ENCODE peak calls at places on chromosomes 11 and 22, in eight cellular contexts. One of them, this sample, is unnamed.

GRCh38 chr22:44802071-44802700 is 49.8 kb downstream of the ARHGAP8 start:
- ATAC-seq in naive B cell: no peak
- ATAC-seq in natural killer cell: no peak
- ATAC-seq in right lobe of liver: no peak
- ATAC-seq in activated T-cell treated with anti-CD3 and anti-CD28 coated beads, Interleukin-2, amount 50 U/mL, for 72 hours: no peak
- ATAC-seq in stimulated activated naive CD8-positive, alpha-beta T cell treated with anti-CD3 and anti-CD28 coated beads, Interleukin-15, Interleukin-2, amounts not matched to agents 100 U/mL and 50 U/mL, for 24 hours: peak
- ATAC-seq in activated CD8-positive, alpha-beta memory T cell treated with anti-CD3 and anti-CD28 coated beads, Interleukin-2, amount 10 ng/mL, durations not matched to agents 7 days and 5 days: no peak
- ATAC-seq in foreskin keratinocyte: no peak
- ATAC-seq in this sample: peak

GRCh38 chr11:96472085-96472484 is 82.3 kb downstream of the JRKL start:
- ATAC-seq in naive B cell: no peak
- ATAC-seq in natural killer cell: peak
- ATAC-seq in right lobe of liver: no peak
- ATAC-seq in activated T-cell treated with anti-CD3 and anti-CD28 coated beads, Interleukin-2, amount 50 U/mL, for 72 hours: no peak
- ATAC-seq in stimulated activated naive CD8-positive, alpha-beta T cell treated with anti-CD3 and anti-CD28 coated beads, Interleukin-15, Interleukin-2, amounts not matched to agents 100 U/mL and 50 U/mL, for 24 hours: peak
- ATAC-seq in activated CD8-positive, alpha-beta memory T cell treated with anti-CD3 and anti-CD28 coated beads, Interleukin-2, amount 10 ng/mL, durations not matched to agents 7 days and 5 days: no peak
- ATAC-seq in foreskin keratinocyte: no peak
- ATAC-seq in this sample: peak

GRCh38 chr11:94507485-94507884 is 4.8 kb upstream of the C11orf97 start:
- ATAC-seq in naive B cell: no peak
- ATAC-seq in natural killer cell: no peak
- ATAC-seq in right lobe of liver: no peak
- ATAC-seq in activated T-cell treated with anti-CD3 and anti-CD28 coated beads, Interleukin-2, amount 50 U/mL, for 72 hours: no peak
- ATAC-seq in stimulated activated naive CD8-positive, alpha-beta T cell treated with anti-CD3 and anti-CD28 coated beads, Interleukin-15, Interleukin-2, amounts not matched to agents 100 U/mL and 50 U/mL, for 24 hours: no peak
- ATAC-seq in activated CD8-positive, alpha-beta memory T cell treated with anti-CD3 and anti-CD28 coated beads, Interleukin-2, amount 10 ng/mL, durations not matched to agents 7 days and 5 days: no peak
- ATAC-seq in foreskin keratinocyte: peak
- ATAC-seq in this sample: no peak

GRCh38 chr11:113162590-113162961 is 151.8 kb upstream of the TTC12 start:
- ATAC-seq in naive B cell: no peak
- ATAC-seq in natural killer cell: no peak
- ATAC-seq in right lobe of liver: no peak
- ATAC-seq in activated T-cell treated with anti-CD3 and anti-CD28 coated beads, Interleukin-2, amount 50 U/mL, for 72 hours: no peak
- ATAC-seq in stimulated activated naive CD8-positive, alpha-beta T cell treated with anti-CD3 and anti-CD28 coated beads, Interleukin-15, Interleukin-2, amounts not matched to agents 100 U/mL and 50 U/mL, for 24 hours: no peak
- ATAC-seq in activated CD8-positive, alpha-beta memory T cell treated with anti-CD3 and anti-CD28 coated beads, Interleukin-2, amount 10 ng/mL, durations not matched to agents 7 days and 5 days: no peak
- ATAC-seq in foreskin keratinocyte: no peak
- ATAC-seq in this sample: no peak

GRCh38 chr22:17234144-17234623 is 14.9 kb upstream of the ADA2 start:
- ATAC-seq in naive B cell: no peak
- ATAC-seq in natural killer cell: no peak
- ATAC-seq in right lobe of liver: no peak
- ATAC-seq in activated T-cell treated with anti-CD3 and anti-CD28 coated beads, Interleukin-2, amount 50 U/mL, for 72 hours: no peak
- ATAC-seq in stimulated activated naive CD8-positive, alpha-beta T cell treated with anti-CD3 and anti-CD28 coated beads, Interleukin-15, Interleukin-2, amounts not matched to agents 100 U/mL and 50 U/mL, for 24 hours: no peak
- ATAC-seq in activated CD8-positive, alpha-beta memory T cell treated with anti-CD3 and anti-CD28 coated beads, Interleukin-2, amount 10 ng/mL, durations not matched to agents 7 days and 5 days: no peak
- ATAC-seq in foreskin keratinocyte: no peak
- ATAC-seq in this sample: no peak

GRCh38 chr22:20957118-20957690 is 9.9 kb upstream of the AIFM3 start:
- ATAC-seq in naive B cell: peak
- ATAC-seq in natural killer cell: peak
- ATAC-seq in right lobe of liver: peak
- ATAC-seq in activated T-cell treated with anti-CD3 and anti-CD28 coated beads, Interleukin-2, amount 50 U/mL, for 72 hours: no peak
- ATAC-seq in stimulated activated naive CD8-positive, alpha-beta T cell treated with anti-CD3 and anti-CD28 coated beads, Interleukin-15, Interleukin-2, amounts not matched to agents 100 U/mL and 50 U/mL, for 24 hours: no peak
- ATAC-seq in activated CD8-positive, alpha-beta memory T cell treated with anti-CD3 and anti-CD28 coated beads, Interleukin-2, amount 10 ng/mL, durations not matched to agents 7 days and 5 days: peak
- ATAC-seq in foreskin keratinocyte: no peak
- ATAC-seq in this sample: no peak

GRCh38 chr11:66559141-66559861 is 9.1 kb downstream of the CTSF start:
- ATAC-seq in naive B cell: peak
- ATAC-seq in natural killer cell: peak
- ATAC-seq in right lobe of liver: peak
- ATAC-seq in activated T-cell treated with anti-CD3 and anti-CD28 coated beads, Interleukin-2, amount 50 U/mL, for 72 hours: peak
- ATAC-seq in stimulated activated naive CD8-positive, alpha-beta T cell treated with anti-CD3 and anti-CD28 coated beads, Interleukin-15, Interleukin-2, amounts not matched to agents 100 U/mL and 50 U/mL, for 24 hours: no peak
- ATAC-seq in activated CD8-positive, alpha-beta memory T cell treated with anti-CD3 and anti-CD28 coated beads, Interleukin-2, amount 10 ng/mL, durations not matched to agents 7 days and 5 days: peak
- ATAC-seq in foreskin keratinocyte: peak
- ATAC-seq in this sample: peak

GRCh38 chr11:123494195-123495050 is 64.4 kb downstream of the GRAMD1B start:
- ATAC-seq in naive B cell: peak
- ATAC-seq in natural killer cell: no peak
- ATAC-seq in right lobe of liver: no peak
- ATAC-seq in activated T-cell treated with anti-CD3 and anti-CD28 coated beads, Interleukin-2, amount 50 U/mL, for 72 hours: no peak
- ATAC-seq in stimulated activated naive CD8-positive, alpha-beta T cell treated with anti-CD3 and anti-CD28 coated beads, Interleukin-15, Interleukin-2, amounts not matched to agents 100 U/mL and 50 U/mL, for 24 hours: no peak
- ATAC-seq in activated CD8-positive, alpha-beta memory T cell treated with anti-CD3 and anti-CD28 coated beads, Interleukin-2, amount 10 ng/mL, durations not matched to agents 7 days and 5 days: no peak
- ATAC-seq in foreskin keratinocyte: peak
- ATAC-seq in this sample: no peak

GRCh38 chr11:130655308-130655707 is 206.9 kb downstream of the ADAMTS15 start:
- ATAC-seq in naive B cell: no peak
- ATAC-seq in natural killer cell: no peak
- ATAC-seq in right lobe of liver: no peak
- ATAC-seq in activated T-cell treated with anti-CD3 and anti-CD28 coated beads, Interleukin-2, amount 50 U/mL, for 72 hours: no peak
- ATAC-seq in stimulated activated naive CD8-positive, alpha-beta T cell treated with anti-CD3 and anti-CD28 coated beads, Interleukin-15, Interleukin-2, amounts not matched to agents 100 U/mL and 50 U/mL, for 24 hours: no peak
- ATAC-seq in activated CD8-positive, alpha-beta memory T cell treated with anti-CD3 and anti-CD28 coated beads, Interleukin-2, amount 10 ng/mL, durations not matched to agents 7 days and 5 days: no peak
- ATAC-seq in foreskin keratinocyte: no peak
- ATAC-seq in this sample: no peak

GRCh38 chr22:28012811-28013460 is 93.9 kb upstream of the PITPNB start:
- ATAC-seq in naive B cell: no peak
- ATAC-seq in natural killer cell: no peak
- ATAC-seq in right lobe of liver: no peak
- ATAC-seq in activated T-cell treated with anti-CD3 and anti-CD28 coated beads, Interleukin-2, amount 50 U/mL, for 72 hours: no peak
- ATAC-seq in stimulated activated naive CD8-positive, alpha-beta T cell treated with anti-CD3 and anti-CD28 coated beads, Interleukin-15, Interleukin-2, amounts not matched to agents 100 U/mL and 50 U/mL, for 24 hours: no peak
- ATAC-seq in activated CD8-positive, alpha-beta memory T cell treated with anti-CD3 and anti-CD28 coated beads, Interleukin-2, amount 10 ng/mL, durations not matched to agents 7 days and 5 days: no peak
- ATAC-seq in foreskin keratinocyte: no peak
- ATAC-seq in this sample: no peak

GRCh38 chr11:45665933-45666647 is 668 bp upstream of the CHST1 start:
- ATAC-seq in naive B cell: no peak
- ATAC-seq in natural killer cell: peak
- ATAC-seq in right lobe of liver: no peak
- ATAC-seq in activated T-cell treated with anti-CD3 and anti-CD28 coated beads, Interleukin-2, amount 50 U/mL, for 72 hours: peak
- ATAC-seq in stimulated activated naive CD8-positive, alpha-beta T cell treated with anti-CD3 and anti-CD28 coated beads, Interleukin-15, Interleukin-2, amounts not matched to agents 100 U/mL and 50 U/mL, for 24 hours: no peak
- ATAC-seq in activated CD8-positive, alpha-beta memory T cell treated with anti-CD3 and anti-CD28 coated beads, Interleukin-2, amount 10 ng/mL, durations not matched to agents 7 days and 5 days: no peak
- ATAC-seq in foreskin keratinocyte: no peak
- ATAC-seq in this sample: no peak

GRCh38 chr11:71947498-71947897 is 18.7 kb downstream of the RNF121 start:
- ATAC-seq in naive B cell: no peak
- ATAC-seq in natural killer cell: no peak
- ATAC-seq in right lobe of liver: peak
- ATAC-seq in activated T-cell treated with anti-CD3 and anti-CD28 coated beads, Interleukin-2, amount 50 U/mL, for 72 hours: no peak
- ATAC-seq in stimulated activated naive CD8-positive, alpha-beta T cell treated with anti-CD3 and anti-CD28 coated beads, Interleukin-15, Interleukin-2, amounts not matched to agents 100 U/mL and 50 U/mL, for 24 hours: no peak
- ATAC-seq in activated CD8-positive, alpha-beta memory T cell treated with anti-CD3 and anti-CD28 coated beads, Interleukin-2, amount 10 ng/mL, durations not matched to agents 7 days and 5 days: no peak
- ATAC-seq in foreskin keratinocyte: no peak
- ATAC-seq in this sample: no peak

GRCh38 chr22:24541681-24542515 is 13.0 kb downstream of the GUCD1 start:
- ATAC-seq in naive B cell: peak
- ATAC-seq in natural killer cell: no peak
- ATAC-seq in right lobe of liver: peak
- ATAC-seq in activated T-cell treated with anti-CD3 and anti-CD28 coated beads, Interleukin-2, amount 50 U/mL, for 72 hours: no peak
- ATAC-seq in stimulated activated naive CD8-positive, alpha-beta T cell treated with anti-CD3 and anti-CD28 coated beads, Interleukin-15, Interleukin-2, amounts not matched to agents 100 U/mL and 50 U/mL, for 24 hours: no peak
- ATAC-seq in activated CD8-positive, alpha-beta memory T cell treated with anti-CD3 and anti-CD28 coated beads, Interleukin-2, amount 10 ng/mL, durations not matched to agents 7 days and 5 days: no peak
- ATAC-seq in foreskin keratinocyte: no peak
- ATAC-seq in this sample: no peak

GRCh38 chr11:69912911-69913451 is 93.8 kb upstream of the FGF3 start:
- ATAC-seq in naive B cell: no peak
- ATAC-seq in natural killer cell: no peak
- ATAC-seq in right lobe of liver: no peak
- ATAC-seq in activated T-cell treated with anti-CD3 and anti-CD28 coated beads, Interleukin-2, amount 50 U/mL, for 72 hours: peak
- ATAC-seq in stimulated activated naive CD8-positive, alpha-beta T cell treated with anti-CD3 and anti-CD28 coated beads, Interleukin-15, Interleukin-2, amounts not matched to agents 100 U/mL and 50 U/mL, for 24 hours: no peak
- ATAC-seq in activated CD8-positive, alpha-beta memory T cell treated with anti-CD3 and anti-CD28 coated beads, Interleukin-2, amount 10 ng/mL, durations not matched to agents 7 days and 5 days: peak
- ATAC-seq in foreskin keratinocyte: peak
- ATAC-seq in this sample: no peak

GRCh38 chr11:117300301-117300700 is 9.2 kb downstream of the BACE1-AS start:
- ATAC-seq in naive B cell: no peak
- ATAC-seq in natural killer cell: no peak
- ATAC-seq in right lobe of liver: peak
- ATAC-seq in activated T-cell treated with anti-CD3 and anti-CD28 coated beads, Interleukin-2, amount 50 U/mL, for 72 hours: no peak
- ATAC-seq in stimulated activated naive CD8-positive, alpha-beta T cell treated with anti-CD3 and anti-CD28 coated beads, Interleukin-15, Interleukin-2, amounts not matched to agents 100 U/mL and 50 U/mL, for 24 hours: no peak
- ATAC-seq in activated CD8-positive, alpha-beta memory T cell treated with anti-CD3 and anti-CD28 coated beads, Interleukin-2, amount 10 ng/mL, durations not matched to agents 7 days and 5 days: no peak
- ATAC-seq in foreskin keratinocyte: peak
- ATAC-seq in this sample: no peak

GRCh38 chr11:130068546-130068985 is 1.1 kb upstream of the APLP2 start:
- ATAC-seq in naive B cell: no peak
- ATAC-seq in natural killer cell: no peak
- ATAC-seq in right lobe of liver: no peak
- ATAC-seq in activated T-cell treated with anti-CD3 and anti-CD28 coated beads, Interleukin-2, amount 50 U/mL, for 72 hours: no peak
- ATAC-seq in stimulated activated naive CD8-positive, alpha-beta T cell treated with anti-CD3 and anti-CD28 coated beads, Interleukin-15, Interleukin-2, amounts not matched to agents 100 U/mL and 50 U/mL, for 24 hours: no peak
- ATAC-seq in activated CD8-positive, alpha-beta memory T cell treated with anti-CD3 and anti-CD28 coated beads, Interleukin-2, amount 10 ng/mL, durations not matched to agents 7 days and 5 days: no peak
- ATAC-seq in foreskin keratinocyte: peak
- ATAC-seq in this sample: no peak

GRCh38 chr11:62245271-62245753 is 3.3 kb downstream of the SCGB1D2 start:
- ATAC-seq in naive B cell: no peak
- ATAC-seq in natural killer cell: no peak
- ATAC-seq in right lobe of liver: peak
- ATAC-seq in activated T-cell treated with anti-CD3 and anti-CD28 coated beads, Interleukin-2, amount 50 U/mL, for 72 hours: no peak
- ATAC-seq in stimulated activated naive CD8-positive, alpha-beta T cell treated with anti-CD3 and anti-CD28 coated beads, Interleukin-15, Interleukin-2, amounts not matched to agents 100 U/mL and 50 U/mL, for 24 hours: peak
- ATAC-seq in activated CD8-positive, alpha-beta memory T cell treated with anti-CD3 and anti-CD28 coated beads, Interleukin-2, amount 10 ng/mL, durations not matched to agents 7 days and 5 days: peak
- ATAC-seq in foreskin keratinocyte: peak
- ATAC-seq in this sample: peak

GRCh38 chr11:105100206-105100605 is 39.4 kb downstream of the CARD18 start:
- ATAC-seq in naive B cell: no peak
- ATAC-seq in natural killer cell: peak
- ATAC-seq in right lobe of liver: peak
- ATAC-seq in activated T-cell treated with anti-CD3 and anti-CD28 coated beads, Interleukin-2, amount 50 U/mL, for 72 hours: peak
- ATAC-seq in stimulated activated naive CD8-positive, alpha-beta T cell treated with anti-CD3 and anti-CD28 coated beads, Interleukin-15, Interleukin-2, amounts not matched to agents 100 U/mL and 50 U/mL, for 24 hours: peak
- ATAC-seq in activated CD8-positive, alpha-beta memory T cell treated with anti-CD3 and anti-CD28 coated beads, Interleukin-2, amount 10 ng/mL, durations not matched to agents 7 days and 5 days: peak
- ATAC-seq in foreskin keratinocyte: peak
- ATAC-seq in this sample: peak

GRCh38 chr11:70696076-70696475 is 297.7 kb downstream of the CTTN start:
- ATAC-seq in naive B cell: no peak
- ATAC-seq in natural killer cell: no peak
- ATAC-seq in right lobe of liver: no peak
- ATAC-seq in activated T-cell treated with anti-CD3 and anti-CD28 coated beads, Interleukin-2, amount 50 U/mL, for 72 hours: no peak
- ATAC-seq in stimulated activated naive CD8-positive, alpha-beta T cell treated with anti-CD3 and anti-CD28 coated beads, Interleukin-15, Interleukin-2, amounts not matched to agents 100 U/mL and 50 U/mL, for 24 hours: no peak
- ATAC-seq in activated CD8-positive, alpha-beta memory T cell treated with anti-CD3 and anti-CD28 coated beads, Interleukin-2, amount 10 ng/mL, durations not matched to agents 7 days and 5 days: no peak
- ATAC-seq in foreskin keratinocyte: no peak
- ATAC-seq in this sample: no peak

GRCh38 chr11:106961048-106961447 is 57.2 kb downstream of the GUCY1A2 start:
- ATAC-seq in naive B cell: no peak
- ATAC-seq in natural killer cell: no peak
- ATAC-seq in right lobe of liver: no peak
- ATAC-seq in activated T-cell treated with anti-CD3 and anti-CD28 coated beads, Interleukin-2, amount 50 U/mL, for 72 hours: no peak
- ATAC-seq in stimulated activated naive CD8-positive, alpha-beta T cell treated with anti-CD3 and anti-CD28 coated beads, Interleukin-15, Interleukin-2, amounts not matched to agents 100 U/mL and 50 U/mL, for 24 hours: no peak
- ATAC-seq in activated CD8-positive, alpha-beta memory T cell treated with anti-CD3 and anti-CD28 coated beads, Interleukin-2, amount 10 ng/mL, durations not matched to agents 7 days and 5 days: no peak
- ATAC-seq in foreskin keratinocyte: no peak
- ATAC-seq in this sample: no peak

GRCh38 chr11:111417011-111417765 is 38.1 kb upstream of the POU2AF1 start:
- ATAC-seq in naive B cell: peak
- ATAC-seq in natural killer cell: peak
- ATAC-seq in right lobe of liver: peak
- ATAC-seq in activated T-cell treated with anti-CD3 and anti-CD28 coated beads, Interleukin-2, amount 50 U/mL, for 72 hours: peak
- ATAC-seq in stimulated activated naive CD8-positive, alpha-beta T cell treated with anti-CD3 and anti-CD28 coated beads, Interleukin-15, Interleukin-2, amounts not matched to agents 100 U/mL and 50 U/mL, for 24 hours: peak
- ATAC-seq in activated CD8-positive, alpha-beta memory T cell treated with anti-CD3 and anti-CD28 coated beads, Interleukin-2, amount 10 ng/mL, durations not matched to agents 7 days and 5 days: peak
- ATAC-seq in foreskin keratinocyte: peak
- ATAC-seq in this sample: peak

GRCh38 chr11:64237484-64237951 is 3.1 kb downstream of the VEGFB start:
- ATAC-seq in naive B cell: no peak
- ATAC-seq in natural killer cell: no peak
- ATAC-seq in right lobe of liver: peak
- ATAC-seq in activated T-cell treated with anti-CD3 and anti-CD28 coated beads, Interleukin-2, amount 50 U/mL, for 72 hours: no peak
- ATAC-seq in stimulated activated naive CD8-positive, alpha-beta T cell treated with anti-CD3 and anti-CD28 coated beads, Interleukin-15, Interleukin-2, amounts not matched to agents 100 U/mL and 50 U/mL, for 24 hours: no peak
- ATAC-seq in activated CD8-positive, alpha-beta memory T cell treated with anti-CD3 and anti-CD28 coated beads, Interleukin-2, amount 10 ng/mL, durations not matched to agents 7 days and 5 days: no peak
- ATAC-seq in foreskin keratinocyte: no peak
- ATAC-seq in this sample: no peak

GRCh38 chr11:111851636-111852035 is 19.7 kb downstream of the ALG9 start:
- ATAC-seq in naive B cell: no peak
- ATAC-seq in natural killer cell: no peak
- ATAC-seq in right lobe of liver: peak
- ATAC-seq in activated T-cell treated with anti-CD3 and anti-CD28 coated beads, Interleukin-2, amount 50 U/mL, for 72 hours: no peak
- ATAC-seq in stimulated activated naive CD8-positive, alpha-beta T cell treated with anti-CD3 and anti-CD28 coated beads, Interleukin-15, Interleukin-2, amounts not matched to agents 100 U/mL and 50 U/mL, for 24 hours: no peak
- ATAC-seq in activated CD8-positive, alpha-beta memory T cell treated with anti-CD3 and anti-CD28 coated beads, Interleukin-2, amount 10 ng/mL, durations not matched to agents 7 days and 5 days: no peak
- ATAC-seq in foreskin keratinocyte: peak
- ATAC-seq in this sample: no peak

GRCh38 chr11:7677071-7677470 is 3.8 kb upstream of the CYB5R2 start:
- ATAC-seq in naive B cell: no peak
- ATAC-seq in natural killer cell: no peak
- ATAC-seq in right lobe of liver: no peak
- ATAC-seq in activated T-cell treated with anti-CD3 and anti-CD28 coated beads, Interleukin-2, amount 50 U/mL, for 72 hours: no peak
- ATAC-seq in stimulated activated naive CD8-positive, alpha-beta T cell treated with anti-CD3 and anti-CD28 coated beads, Interleukin-15, Interleukin-2, amounts not matched to agents 100 U/mL and 50 U/mL, for 24 hours: no peak
- ATAC-seq in activated CD8-positive, alpha-beta memory T cell treated with anti-CD3 and anti-CD28 coated beads, Interleukin-2, amount 10 ng/mL, durations not matched to agents 7 days and 5 days: no peak
- ATAC-seq in foreskin keratinocyte: peak
- ATAC-seq in this sample: peak

GRCh38 chr22:46142548-46143490 is 7.5 kb upstream of the PPARA start:
- ATAC-seq in naive B cell: no peak
- ATAC-seq in natural killer cell: no peak
- ATAC-seq in right lobe of liver: peak
- ATAC-seq in activated T-cell treated with anti-CD3 and anti-CD28 coated beads, Interleukin-2, amount 50 U/mL, for 72 hours: no peak
- ATAC-seq in stimulated activated naive CD8-positive, alpha-beta T cell treated with anti-CD3 and anti-CD28 coated beads, Interleukin-15, Interleukin-2, amounts not matched to agents 100 U/mL and 50 U/mL, for 24 hours: no peak
- ATAC-seq in activated CD8-positive, alpha-beta memory T cell treated with anti-CD3 and anti-CD28 coated beads, Interleukin-2, amount 10 ng/mL, durations not matched to agents 7 days and 5 days: no peak
- ATAC-seq in foreskin keratinocyte: no peak
- ATAC-seq in this sample: no peak

GRCh38 chr11:5694642-5695041 is 5.1 kb downstream of the TRIM22 start:
- ATAC-seq in naive B cell: no peak
- ATAC-seq in natural killer cell: peak
- ATAC-seq in right lobe of liver: no peak
- ATAC-seq in activated T-cell treated with anti-CD3 and anti-CD28 coated beads, Interleukin-2, amount 50 U/mL, for 72 hours: no peak
- ATAC-seq in stimulated activated naive CD8-positive, alpha-beta T cell treated with anti-CD3 and anti-CD28 coated beads, Interleukin-15, Interleukin-2, amounts not matched to agents 100 U/mL and 50 U/mL, for 24 hours: peak
- ATAC-seq in activated CD8-positive, alpha-beta memory T cell treated with anti-CD3 and anti-CD28 coated beads, Interleukin-2, amount 10 ng/mL, durations not matched to agents 7 days and 5 days: no peak
- ATAC-seq in foreskin keratinocyte: no peak
- ATAC-seq in this sample: peak

GRCh38 chr11:47437746-47438418 is 11.1 kb downstream of the RAPSN start:
- ATAC-seq in naive B cell: no peak
- ATAC-seq in natural killer cell: no peak
- ATAC-seq in right lobe of liver: peak
- ATAC-seq in activated T-cell treated with anti-CD3 and anti-CD28 coated beads, Interleukin-2, amount 50 U/mL, for 72 hours: no peak
- ATAC-seq in stimulated activated naive CD8-positive, alpha-beta T cell treated with anti-CD3 and anti-CD28 coated beads, Interleukin-15, Interleukin-2, amounts not matched to agents 100 U/mL and 50 U/mL, for 24 hours: no peak
- ATAC-seq in activated CD8-positive, alpha-beta memory T cell treated with anti-CD3 and anti-CD28 coated beads, Interleukin-2, amount 10 ng/mL, durations not matched to agents 7 days and 5 days: no peak
- ATAC-seq in foreskin keratinocyte: no peak
- ATAC-seq in this sample: no peak

GRCh38 chr22:17882162-17882561 is 107.9 kb upstream of the BID start:
- ATAC-seq in naive B cell: no peak
- ATAC-seq in natural killer cell: no peak
- ATAC-seq in right lobe of liver: no peak
- ATAC-seq in activated T-cell treated with anti-CD3 and anti-CD28 coated beads, Interleukin-2, amount 50 U/mL, for 72 hours: no peak
- ATAC-seq in stimulated activated naive CD8-positive, alpha-beta T cell treated with anti-CD3 and anti-CD28 coated beads, Interleukin-15, Interleukin-2, amounts not matched to agents 100 U/mL and 50 U/mL, for 24 hours: no peak
- ATAC-seq in activated CD8-positive, alpha-beta memory T cell treated with anti-CD3 and anti-CD28 coated beads, Interleukin-2, amount 10 ng/mL, durations not matched to agents 7 days and 5 days: no peak
- ATAC-seq in foreskin keratinocyte: peak
- ATAC-seq in this sample: no peak

GRCh38 chr22:48702573-48703264 is 1125.0 kb downstream of the BRD1 start:
- ATAC-seq in naive B cell: no peak
- ATAC-seq in natural killer cell: no peak
- ATAC-seq in right lobe of liver: peak
- ATAC-seq in activated T-cell treated with anti-CD3 and anti-CD28 coated beads, Interleukin-2, amount 50 U/mL, for 72 hours: no peak
- ATAC-seq in stimulated activated naive CD8-positive, alpha-beta T cell treated with anti-CD3 and anti-CD28 coated beads, Interleukin-15, Interleukin-2, amounts not matched to agents 100 U/mL and 50 U/mL, for 24 hours: no peak
- ATAC-seq in activated CD8-positive, alpha-beta memory T cell treated with anti-CD3 and anti-CD28 coated beads, Interleukin-2, amount 10 ng/mL, durations not matched to agents 7 days and 5 days: no peak
- ATAC-seq in foreskin keratinocyte: no peak
- ATAC-seq in this sample: no peak

GRCh38 chr11:116929393-116930090 is 92.1 kb upstream of the APOA1 start:
- ATAC-seq in naive B cell: no peak
- ATAC-seq in natural killer cell: no peak
- ATAC-seq in right lobe of liver: peak
- ATAC-seq in activated T-cell treated with anti-CD3 and anti-CD28 coated beads, Interleukin-2, amount 50 U/mL, for 72 hours: no peak
- ATAC-seq in stimulated activated naive CD8-positive, alpha-beta T cell treated with anti-CD3 and anti-CD28 coated beads, Interleukin-15, Interleukin-2, amounts not matched to agents 100 U/mL and 50 U/mL, for 24 hours: no peak
- ATAC-seq in activated CD8-positive, alpha-beta memory T cell treated with anti-CD3 and anti-CD28 coated beads, Interleukin-2, amount 10 ng/mL, durations not matched to agents 7 days and 5 days: no peak
- ATAC-seq in foreskin keratinocyte: no peak
- ATAC-seq in this sample: no peak

GRCh38 chr22:19859861-19860510 is 5.3 kb upstream of the GNB1L start:
- ATAC-seq in naive B cell: no peak
- ATAC-seq in natural killer cell: no peak
- ATAC-seq in right lobe of liver: no peak
- ATAC-seq in activated T-cell treated with anti-CD3 and anti-CD28 coated beads, Interleukin-2, amount 50 U/mL, for 72 hours: no peak
- ATAC-seq in stimulated activated naive CD8-positive, alpha-beta T cell treated with anti-CD3 and anti-CD28 coated beads, Interleukin-15, Interleukin-2, amounts not matched to agents 100 U/mL and 50 U/mL, for 24 hours: no peak
- ATAC-seq in activated CD8-positive, alpha-beta memory T cell treated with anti-CD3 and anti-CD28 coated beads, Interleukin-2, amount 10 ng/mL, durations not matched to agents 7 days and 5 days: no peak
- ATAC-seq in foreskin keratinocyte: no peak
- ATAC-seq in this sample: no peak

GRCh38 chr11:44687310-44687842 is 39.4 kb upstream of the TSPAN18 start:
- ATAC-seq in naive B cell: no peak
- ATAC-seq in natural killer cell: no peak
- ATAC-seq in right lobe of liver: no peak
- ATAC-seq in activated T-cell treated with anti-CD3 and anti-CD28 coated beads, Interleukin-2, amount 50 U/mL, for 72 hours: no peak
- ATAC-seq in stimulated activated naive CD8-positive, alpha-beta T cell treated with anti-CD3 and anti-CD28 coated beads, Interleukin-15, Interleukin-2, amounts not matched to agents 100 U/mL and 50 U/mL, for 24 hours: no peak
- ATAC-seq in activated CD8-positive, alpha-beta memory T cell treated with anti-CD3 and anti-CD28 coated beads, Interleukin-2, amount 10 ng/mL, durations not matched to agents 7 days and 5 days: no peak
- ATAC-seq in foreskin keratinocyte: no peak
- ATAC-seq in this sample: no peak

This sample was measured in activated T-helper 17 cell treated with anti-CD3 and anti-CD28 coated beads, Interleukin-2, amount 50 U/mL, for 72 hours.